ENCODE peak calls at places on chromosomes 16 and 17, in ten cellular contexts. H is nucleus accumbens; V is astrocyte of the spinal cord; E is activated naive CD4-positive, alpha-beta T cell treated with anti-CD3 and anti-CD28 coated beads, Interleukin-2, amount 50 U/mL, for 72 hours; B is NCI-H524 treated with DMSO at 0.1 percent for 48 hours; L is uterus; S is HTR-8/SVneo; D is substantia nigra; Z is T-cell; K is mammary epithelial cell. I is an unnamed sample.

GRCh38 chr17:37518816-37519215 is 29.1 kb downstream of the DUSP14 start:
- DNase-seq in H (no peak), V (no peak), E (no peak), B (no peak), L (no peak), S (no peak), D (peak; percentile 7), Z (no peak), K (no peak), I (no peak)

GRCh38 chr17:79907217-79907715 is 68.0 kb upstream of the CBX4 start:
- DNase-seq in H (no peak), V (no peak), E (no peak), B (no peak), L (no peak), S (no peak), D (no peak), Z (no peak), K (no peak), I (peak; percentile 49)

GRCh38 chr17:12896386-12896785 is 107.1 kb downstream of the ARHGAP44 start:
- DNase-seq in H (no peak), V (no peak), E (no peak), B (no peak), L (no peak), S (no peak), D (no peak), Z (no peak), K (no peak), I (no peak)

GRCh38 chr16:25222959-25223358 is 6.2 kb downstream of the AQP8 start:
- DNase-seq in H (no peak), V (no peak), E (no peak), B (no peak), L (no peak), S (no peak), D (no peak), Z (no peak), K (no peak), I (no peak)

GRCh38 chr17:36880506-36880905 is 56.8 kb upstream of the LHX1 start:
- DNase-seq in H (no peak), V (no peak), E (no peak), B (no peak), L (no peak), S (no peak), D (no peak), Z (no peak), K (peak; percentile 29), I (no peak)

GRCh38 chr16:25950586-25951201 is 258.9 kb downstream of the HS3ST4 start:
- DNase-seq in H (no peak), V (no peak), E (no peak), B (no peak), L (no peak), S (no peak), D (no peak), Z (no peak), K (no peak), I (no peak)

GRCh38 chr17:79504181-79504605 is 106.7 kb downstream of the RBFOX3 start:
- DNase-seq in H (no peak), V (no peak), E (no peak), B (peak; percentile 34), L (no peak), S (no peak), D (no peak), Z (no peak), K (no peak), I (no peak)

GRCh38 chr17:80774643-80775281 is 216.9 kb upstream of the CHMP6 start:
- DNase-seq in H (no peak), V (no peak), E (peak; percentile 34), B (peak; percentile 49), L (no peak), S (no peak), D (no peak), Z (no peak), K (no peak), I (no peak)

GRCh38 chr17:81391964-81392908 is 3.0 kb upstream of the BAHCC1 start:
- DNase-seq in H (no peak), V (peak; percentile 70), E (no peak), B (no peak), L (peak; percentile 81), S (no peak), D (no peak), Z (no peak), K (no peak), I (peak; percentile 89)

GRCh38 chr17:80441133-80441578 is 26.2 kb downstream of the ENDOV start:
- DNase-seq in H (no peak), V (peak; percentile 23), E (peak; percentile 66), B (peak; percentile 94), L (no peak), S (peak; percentile 57), D (no peak), Z (peak; percentile 39), K (no peak), I (peak; percentile 85)

GRCh38 chr16:84042879-84043485 is 387 bp upstream of the SLC38A8 start:
- DNase-seq in H (no peak), V (no peak), E (no peak), B (no peak), L (no peak), S (no peak), D (no peak), Z (no peak), K (no peak), I (no peak)

GRCh38 chr16:11478431-11479119 is 108.1 kb downstream of the LITAF start:
- DNase-seq in H (no peak), V (no peak), E (no peak), B (no peak), L (no peak), S (no peak), D (no peak), Z (no peak), K (no peak), I (peak; percentile 20)

GRCh38 chr17:34368455-34369195 is 5.6 kb upstream of the CCL1 start:
- DNase-seq in H (no peak), V (no peak), E (no peak), B (no peak), L (no peak), S (no peak), D (no peak), Z (no peak), K (no peak), I (no peak)

GRCh38 chr17:3988297-3989120 is 24.3 kb upstream of the ATP2A3 start:
- DNase-seq in H (no peak), V (no peak), E (no peak), B (no peak), L (no peak), S (no peak), D (no peak), Z (no peak), K (no peak), I (peak; percentile 40)

GRCh38 chr16:67207116-67207856 is 8.4 kb downstream of the ELMO3 start:
- DNase-seq in H (no peak), V (peak; percentile 14), E (no peak), B (no peak), L (no peak), S (no peak), D (no peak), Z (no peak), K (no peak), I (no peak)

GRCh38 chr17:44807817-44808155 is 22.3 kb downstream of the GJC1 start:
- DNase-seq in H (no peak), V (no peak), E (no peak), B (peak; percentile 97), L (no peak), S (no peak), D (no peak), Z (no peak), K (no peak), I (no peak)

GRCh38 chr16:87653234-87653633 is 50.9 kb downstream of the JPH3 start:
- DNase-seq in H (no peak), V (no peak), E (no peak), B (no peak), L (no peak), S (peak; percentile 40), D (no peak), Z (no peak), K (no peak), I (no peak)

GRCh38 chr17:5499790-5500189 is 13.4 kb downstream of the MIS12 start:
- DNase-seq in H (peak; percentile 26), V (no peak), E (peak; percentile 27), B (no peak), L (peak; percentile 24), S (peak; percentile 35), D (peak; percentile 21), Z (no peak), K (no peak), I (no peak)